ENCODE peak calls at places on chromosomes 6 and 20, in six cellular contexts. One of them, this sample, is unnamed.

GRCh38 chr20:43559147-43559477 is 285 bp downstream of the SGK2 start:
- DNase-seq in mucosa of descending colon: no peak
- DNase-seq in cardiac fibroblast: no peak
- DNase-seq in breast epithelium: no peak
- DNase-seq in AG04450: no peak
- DNase-seq in dorsolateral prefrontal cortex: no peak
- DNase-seq in this sample: no peak

GRCh38 chr6:163835772-163836171 is 421.3 kb downstream of the QKI start:
- DNase-seq in mucosa of descending colon: no peak
- DNase-seq in cardiac fibroblast: no peak
- DNase-seq in breast epithelium: no peak
- DNase-seq in AG04450: no peak
- DNase-seq in dorsolateral prefrontal cortex: no peak
- DNase-seq in this sample: no peak

GRCh38 chr6:163335671-163336545 is 78.6 kb upstream of the QKI start:
- DNase-seq in mucosa of descending colon: no peak
- DNase-seq in cardiac fibroblast: peak; percentile 67
- DNase-seq in breast epithelium: no peak
- DNase-seq in AG04450: no peak
- DNase-seq in dorsolateral prefrontal cortex: no peak
- DNase-seq in this sample: no peak

GRCh38 chr6:36040958-36041357 is 13.3 kb downstream of the MAPK14 start:
- DNase-seq in mucosa of descending colon: no peak
- DNase-seq in cardiac fibroblast: no peak
- DNase-seq in breast epithelium: no peak
- DNase-seq in AG04450: no peak
- DNase-seq in dorsolateral prefrontal cortex: no peak
- DNase-seq in this sample: no peak

GRCh38 chr20:33465536-33466302 is 22.2 kb upstream of the SNTA1 start:
- DNase-seq in mucosa of descending colon: no peak
- DNase-seq in cardiac fibroblast: no peak
- DNase-seq in breast epithelium: no peak
- DNase-seq in AG04450: no peak
- DNase-seq in dorsolateral prefrontal cortex: peak; percentile 93
- DNase-seq in this sample: no peak

GRCh38 chr6:101402618-101403002 is 9.1 kb downstream of the GRIK2 start:
- DNase-seq in mucosa of descending colon: no peak
- DNase-seq in cardiac fibroblast: no peak
- DNase-seq in breast epithelium: no peak
- DNase-seq in AG04450: no peak
- DNase-seq in dorsolateral prefrontal cortex: peak; percentile 25
- DNase-seq in this sample: no peak

GRCh38 chr6:53179961-53180651 is 31.5 kb upstream of the GCM1 start:
- DNase-seq in mucosa of descending colon: peak; percentile 47
- DNase-seq in cardiac fibroblast: peak; percentile 84
- DNase-seq in breast epithelium: peak; percentile 75
- DNase-seq in AG04450: no peak
- DNase-seq in dorsolateral prefrontal cortex: peak; percentile 14
- DNase-seq in this sample: no peak

GRCh38 chr20:35192071-35192872 is 20.4 kb downstream of the PROCR start:
- DNase-seq in mucosa of descending colon: peak; percentile 35
- DNase-seq in cardiac fibroblast: no peak
- DNase-seq in breast epithelium: no peak
- DNase-seq in AG04450: no peak
- DNase-seq in dorsolateral prefrontal cortex: no peak
- DNase-seq in this sample: no peak

GRCh38 chr20:37502654-37503053 is 18.4 kb upstream of the NNAT start:
- DNase-seq in mucosa of descending colon: no peak
- DNase-seq in cardiac fibroblast: no peak
- DNase-seq in breast epithelium: no peak
- DNase-seq in AG04450: no peak
- DNase-seq in dorsolateral prefrontal cortex: no peak
- DNase-seq in this sample: no peak
- H3K4me3 ChIP-seq in mucosa of descending colon: no peak overlapping the region
- H3K4me3 ChIP-seq in cardiac fibroblast: no peak overlapping the region
- H3K4me3 ChIP-seq in breast epithelium: no peak overlapping the region
- H3K4me3 ChIP-seq in AG04450: no peak overlapping the region
- H3K4me3 ChIP-seq in dorsolateral prefrontal cortex: no peak overlapping the region
- H3K4me3 ChIP-seq in this sample: no peak overlapping the region

DNA sequence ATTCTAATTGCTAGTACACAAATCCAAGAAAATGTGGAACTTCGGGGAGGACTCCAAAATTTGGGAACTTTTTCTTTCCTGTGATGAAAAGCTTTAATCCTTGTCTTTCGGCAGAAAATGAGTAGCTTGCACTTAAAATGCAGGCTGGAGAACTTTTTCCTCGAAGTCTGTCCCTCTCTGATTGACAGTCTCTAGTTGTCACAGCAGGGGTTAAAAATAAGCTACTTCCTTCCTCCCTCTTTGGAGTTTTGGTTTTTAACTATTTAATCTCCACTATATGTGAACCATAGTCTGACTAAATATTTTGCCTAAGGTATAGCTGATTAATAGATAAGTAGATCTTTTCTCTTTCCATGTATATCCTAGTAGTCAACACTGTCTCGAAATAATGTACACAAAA is 66.8 kb upstream of the MBOAT1 start:
- DNase-seq in mucosa of descending colon: no peak
- DNase-seq in cardiac fibroblast: no peak
- DNase-seq in breast epithelium: no peak
- DNase-seq in AG04450: no peak
- DNase-seq in dorsolateral prefrontal cortex: no peak
- DNase-seq in this sample: no peak
- H3K4me3 ChIP-seq in mucosa of descending colon: no peak overlapping the region
- H3K4me3 ChIP-seq in cardiac fibroblast: no peak overlapping the region
- H3K4me3 ChIP-seq in breast epithelium: no peak overlapping the region
- H3K4me3 ChIP-seq in AG04450: no peak overlapping the region
- H3K4me3 ChIP-seq in dorsolateral prefrontal cortex: no peak overlapping the region
- H3K4me3 ChIP-seq in this sample: no peak overlapping the region

GRCh38 chr6:108654465-108655106 is 93.9 kb downstream of the FOXO3 start:
- DNase-seq in mucosa of descending colon: no peak
- DNase-seq in cardiac fibroblast: no peak
- DNase-seq in breast epithelium: no peak
- DNase-seq in AG04450: no peak
- DNase-seq in dorsolateral prefrontal cortex: no peak
- DNase-seq in this sample: no peak

GRCh38 chr6:108655840-108656650 is 95.3 kb downstream of the FOXO3 start:
- DNase-seq in mucosa of descending colon: no peak
- DNase-seq in cardiac fibroblast: peak; percentile 77
- DNase-seq in breast epithelium: no peak
- DNase-seq in AG04450: peak; percentile 65
- DNase-seq in dorsolateral prefrontal cortex: no peak
- DNase-seq in this sample: peak; percentile 70

GRCh38 chr6:108653864-108654402 is 93.2 kb downstream of the FOXO3 start:
- DNase-seq in mucosa of descending colon: no peak
- DNase-seq in cardiac fibroblast: peak; percentile 74
- DNase-seq in breast epithelium: no peak
- DNase-seq in AG04450: no peak
- DNase-seq in dorsolateral prefrontal cortex: no peak
- DNase-seq in this sample: no peak

GRCh38 chr6:108658174-108658573 is 97.5 kb downstream of the FOXO3 start:
- DNase-seq in mucosa of descending colon: no peak
- DNase-seq in cardiac fibroblast: no peak
- DNase-seq in breast epithelium: no peak
- DNase-seq in AG04450: no peak
- DNase-seq in dorsolateral prefrontal cortex: no peak
- DNase-seq in this sample: no peak

DNA sequence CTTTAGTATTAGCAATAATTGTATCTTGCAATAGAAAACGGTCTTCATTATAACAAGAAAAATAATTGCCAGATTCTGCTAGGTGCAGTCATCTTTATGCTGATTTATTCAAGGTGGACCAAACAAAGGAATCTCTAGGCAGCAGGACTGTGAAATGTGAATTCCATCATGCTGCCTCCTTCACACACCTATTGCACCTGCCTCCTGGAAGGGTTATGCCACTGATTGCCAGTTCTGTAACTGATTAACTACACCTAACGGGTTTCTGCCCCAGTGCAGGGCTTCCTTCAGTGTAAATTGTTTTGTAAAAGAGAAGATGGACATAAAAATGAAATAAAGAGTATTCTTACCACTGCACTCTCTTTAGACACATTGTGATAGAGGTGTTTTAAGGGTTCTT is 96.1 kb downstream of the FOXO3 start:
- DNase-seq in mucosa of descending colon: no peak
- DNase-seq in cardiac fibroblast: no peak
- DNase-seq in breast epithelium: no peak
- DNase-seq in AG04450: no peak
- DNase-seq in dorsolateral prefrontal cortex: no peak
- DNase-seq in this sample: no peak
- H3K4me3 ChIP-seq in mucosa of descending colon: no peak overlapping the region
- H3K4me3 ChIP-seq in cardiac fibroblast: no peak overlapping the region
- H3K4me3 ChIP-seq in breast epithelium: peak overlapping the region; percentile 39
- H3K4me3 ChIP-seq in AG04450: peak overlapping the region; percentile 25
- H3K4me3 ChIP-seq in dorsolateral prefrontal cortex: no peak overlapping the region
- H3K4me3 ChIP-seq in this sample: no peak overlapping the region

GRCh38 chr6:130212215-130212874 is 10.4 kb downstream of the SAMD3 start:
- DNase-seq in mucosa of descending colon: no peak
- DNase-seq in cardiac fibroblast: no peak
- DNase-seq in breast epithelium: no peak
- DNase-seq in AG04450: no peak
- DNase-seq in dorsolateral prefrontal cortex: no peak
- DNase-seq in this sample: no peak
- H3K4me3 ChIP-seq in mucosa of descending colon: no peak overlapping the region
- H3K4me3 ChIP-seq in cardiac fibroblast: no peak overlapping the region
- H3K4me3 ChIP-seq in breast epithelium: no peak overlapping the region
- H3K4me3 ChIP-seq in AG04450: no peak overlapping the region
- H3K4me3 ChIP-seq in dorsolateral prefrontal cortex: no peak overlapping the region
- H3K4me3 ChIP-seq in this sample: no peak overlapping the region

DNA sequence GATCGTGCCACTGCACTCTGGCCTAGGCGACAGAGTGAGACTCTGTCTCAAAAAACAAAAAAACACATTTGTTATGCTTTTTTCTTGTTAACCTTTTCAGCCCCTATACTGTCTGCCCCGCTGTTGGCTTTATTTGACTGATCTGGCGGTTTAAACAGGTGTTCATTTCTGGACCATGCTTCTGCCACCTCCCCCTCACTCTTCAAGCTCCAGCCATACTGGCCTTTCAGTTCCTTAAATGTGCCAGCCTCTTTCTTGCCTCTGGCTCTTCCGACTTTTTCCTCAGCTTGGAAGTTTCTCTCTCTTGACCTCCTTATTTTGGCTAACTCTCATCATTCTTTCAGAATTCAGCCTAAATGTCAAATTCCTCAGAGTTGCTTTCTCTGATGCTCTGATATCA is 35.2 kb upstream of the TXLNB start:
- DNase-seq in mucosa of descending colon: no peak
- DNase-seq in cardiac fibroblast: no peak
- DNase-seq in breast epithelium: no peak
- DNase-seq in AG04450: no peak
- DNase-seq in dorsolateral prefrontal cortex: no peak
- DNase-seq in this sample: no peak
- H3K4me3 ChIP-seq in mucosa of descending colon: no peak overlapping the region
- H3K4me3 ChIP-seq in cardiac fibroblast: no peak overlapping the region
- H3K4me3 ChIP-seq in breast epithelium: no peak overlapping the region
- H3K4me3 ChIP-seq in AG04450: no peak overlapping the region
- H3K4me3 ChIP-seq in dorsolateral prefrontal cortex: no peak overlapping the region
- H3K4me3 ChIP-seq in this sample: no peak overlapping the region

GRCh38 chr20:21522479-21523397 is 8.9 kb upstream of the NKX2-2 start:
- DNase-seq in mucosa of descending colon: no peak
- DNase-seq in cardiac fibroblast: no peak
- DNase-seq in breast epithelium: no peak
- DNase-seq in AG04450: no peak
- DNase-seq in dorsolateral prefrontal cortex: no peak
- DNase-seq in this sample: no peak
- H3K4me3 ChIP-seq in mucosa of descending colon: no peak overlapping the region
- H3K4me3 ChIP-seq in cardiac fibroblast: no peak overlapping the region
- H3K4me3 ChIP-seq in breast epithelium: no peak overlapping the region
- H3K4me3 ChIP-seq in AG04450: no peak overlapping the region
- H3K4me3 ChIP-seq in dorsolateral prefrontal cortex: peak overlapping the region; percentile 50
- H3K4me3 ChIP-seq in this sample: no peak overlapping the region